ENCODE peak calls at places on chromosomes 6 and 20, in eight cellular contexts. E is fibroblast of lung, G is colonic mucosa, L is left lung, X is A549, Q is uterus, R is MM.1S, Z is SK-N-SH. A is an unnamed sample.
A peak's percentile ranks its signal among the peaks of the same experiment; 100 is the strongest.

GRCh38 chr20:3173582-3174441 is 463 bp upstream of the LZTS3 start:
- DNase-seq in L (peak; percentile 91), Q (peak; percentile 86), R (peak; percentile 80), G (peak; percentile 91), X (peak; percentile 92), E (peak; percentile 67), Z (peak; percentile 99), A (peak; percentile 40)

GRCh38 chr6:39804666-39805065 is 12.5 kb downstream of the DAAM2 start:
- DNase-seq in L (no peak), G (no peak), X (no peak), E (peak; percentile 92), Z (no peak), Q (no peak), R (peak; percentile 40), A (no peak)

GRCh38 chr20:8398289-8399051 is 266.4 kb downstream of the PLCB1 start:
- DNase-seq in X (no peak), E (no peak), G (no peak), Q (no peak), L (no peak), Z (no peak), R (no peak), A (no peak)

GRCh38 chr6:132063738-132064137 is 112.6 kb upstream of the CCN2 start:
- DNase-seq in R (no peak), X (peak; percentile 17), G (no peak), Q (peak; percentile 31), Z (no peak), E (peak; percentile 95), L (no peak), A (peak; percentile 17)

GRCh38 chr6:129954749-129955431 is 63.5 kb upstream of the L3MBTL3 start:
- DNase-seq in X (no peak), Q (no peak), L (no peak), G (no peak), E (no peak), R (no peak), Z (no peak), A (no peak)

GRCh38 chr20:58956078-58956477 is 25.0 kb upstream of the NELFCD start:
- DNase-seq in E (no peak), Z (no peak), X (no peak), Q (no peak), L (no peak), G (no peak), R (no peak), A (no peak)

GRCh38 chr6:81985191-81985590 is 232.7 kb upstream of the TENT5A start:
- DNase-seq in L (no peak), G (no peak), X (no peak), Z (no peak), E (no peak), R (no peak), Q (no peak), A (no peak)

GRCh38 chr6:90021701-90022100 is 127.4 kb downstream of the GJA10 start:
- DNase-seq in G (no peak), Z (no peak), X (no peak), R (no peak), Q (no peak), L (no peak), E (no peak), A (no peak)

GRCh38 chr6:134632034-134632433 is 314.1 kb upstream of the SGK1 start:
- DNase-seq in Q (no peak), G (no peak), Z (no peak), R (no peak), L (no peak), X (no peak), E (no peak), A (no peak)

GRCh38 chr6:134628154-134628553 is 310.2 kb upstream of the SGK1 start:
- DNase-seq in R (no peak), X (no peak), E (no peak), Z (no peak), L (no peak), Q (no peak), G (no peak), A (no peak)

GRCh38 chr6:134631398-134631924 is 313.5 kb upstream of the SGK1 start:
- DNase-seq in R (no peak), Z (no peak), X (no peak), Q (no peak), G (no peak), L (no peak), E (no peak), A (no peak)

GRCh38 chr6:134627707-134628106 is 309.8 kb upstream of the SGK1 start:
- DNase-seq in G (no peak), Z (no peak), L (no peak), E (no peak), Q (no peak), R (no peak), X (no peak), A (no peak)

DNA sequence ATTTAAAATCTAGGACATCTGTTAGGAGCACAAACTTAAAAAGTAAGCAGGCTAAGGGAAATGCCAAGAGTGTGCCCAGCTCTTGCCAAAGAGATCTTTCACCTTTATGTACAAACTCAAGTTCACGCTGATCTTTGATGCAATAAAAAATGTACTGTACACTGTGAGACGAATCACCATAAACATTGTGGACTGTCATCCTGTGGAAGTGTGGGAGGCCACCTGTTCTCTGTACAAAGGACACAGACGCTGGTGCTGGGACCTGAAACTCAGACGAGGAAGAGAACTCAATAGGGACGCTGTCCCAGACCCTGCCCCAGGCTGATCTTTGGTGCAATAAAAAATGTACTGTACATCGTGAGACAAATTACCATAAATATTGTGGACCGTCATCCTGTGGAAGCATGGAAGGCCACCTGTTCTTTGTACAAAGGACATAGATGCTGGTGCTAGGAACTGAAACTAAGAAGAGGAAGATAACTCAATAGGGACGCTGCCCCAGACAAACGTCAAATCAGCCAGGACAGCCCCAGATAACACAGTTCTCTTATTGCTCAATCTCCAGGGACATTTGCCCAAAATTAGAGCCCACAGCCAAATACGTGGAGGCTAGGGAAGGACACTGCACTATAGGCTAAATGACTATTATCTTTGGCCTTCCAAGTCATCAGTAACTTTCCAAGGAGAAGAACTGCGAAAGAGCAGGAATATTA is 312.7 kb upstream of the SGK1 start:
- DNase-seq in L (no peak), Q (no peak), G (peak; percentile 44), X (no peak), E (no peak), R (peak; percentile 50), Z (peak; percentile 20), A (no peak)
- H3K4me3 ChIP-seq in L (no peak overlapping the region), Q (no peak overlapping the region), G (no peak overlapping the region), X (no peak overlapping the region), E (no peak overlapping the region), R (peak overlapping the region; percentile 19), Z (no peak overlapping the region), A (no peak overlapping the region)

GRCh38 chr6:163438298-163438939 is 23.9 kb downstream of the QKI start:
- DNase-seq in Z (no peak), X (no peak), R (no peak), E (peak; percentile 44), L (no peak), Q (no peak), G (no peak), A (no peak)

GRCh38 chr6:163446529-163446928 is 32.0 kb downstream of the QKI start:
- DNase-seq in X (no peak), G (no peak), R (no peak), L (no peak), Z (no peak), Q (no peak), E (no peak), A (no peak)

GRCh38 chr6:163443985-163444553 is 29.6 kb downstream of the QKI start:
- DNase-seq in Q (no peak), R (no peak), E (no peak), Z (peak; percentile 17), G (no peak), L (no peak), X (peak; percentile 15), A (no peak)

GRCh38 chr6:163438940-163439335 is 24.4 kb downstream of the QKI start:
- DNase-seq in X (no peak), G (no peak), L (no peak), Q (peak; percentile 27), Z (peak; percentile 48), R (peak; percentile 75), E (peak; percentile 44), A (no peak)

DNA sequence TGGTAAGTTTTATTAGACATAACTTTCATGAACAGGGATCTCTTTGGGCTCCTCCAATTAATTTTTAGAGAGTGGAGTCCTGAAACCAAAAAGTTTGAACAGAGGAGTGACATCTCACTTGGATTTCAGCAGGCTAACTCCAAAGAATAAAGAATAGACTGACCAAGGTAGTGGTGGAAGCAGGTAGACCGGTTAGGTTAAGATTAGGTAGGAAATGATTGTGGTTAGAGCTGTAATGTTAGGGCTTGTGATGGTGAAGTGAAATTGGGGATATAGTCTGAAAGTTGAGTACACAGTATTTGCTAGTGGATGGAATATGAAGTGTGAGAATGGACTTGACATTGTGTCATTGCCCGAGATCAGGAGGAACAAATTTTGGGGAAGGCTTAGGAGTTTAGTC is 27.8 kb downstream of the QKI start:
- DNase-seq in Q (no peak), Z (no peak), R (no peak), X (no peak), G (no peak), L (no peak), E (no peak), A (no peak)
- H3K4me1 ChIP-seq in Q (no peaks in the 10 kb centered on the region), Z (peaks cover 2% of the 10 kb centered on the region), R (peaks cover 7% of the 10 kb centered on the region), X (peaks cover 26% of the 10 kb centered on the region), G (no peaks in the 10 kb centered on the region), L (peaks cover 18% of the 10 kb centered on the region), E (peaks cover 2% of the 10 kb centered on the region), A (peaks cover 47% of the 10 kb centered on the region)

GRCh38 chr6:159461266-159461665 is 231.8 kb downstream of the SOD2 start:
- DNase-seq in Z (no peak), E (peak; percentile 27), G (no peak), Q (no peak), X (no peak), R (no peak), L (no peak), A (no peak)

GRCh38 chr6:159460476-159460875 is 232.6 kb downstream of the SOD2 start:
- DNase-seq in R (no peak), Q (no peak), Z (no peak), L (no peak), E (no peak), X (no peak), G (no peak), A (no peak)

GRCh38 chr6:159451051-159451450 is 242.0 kb downstream of the SOD2 start:
- DNase-seq in Q (no peak), G (no peak), X (no peak), E (peak; percentile 54), L (no peak), R (no peak), Z (no peak), A (no peak)

GRCh38 chr6:159456349-159456748 is 236.7 kb downstream of the SOD2 start:
- DNase-seq in E (no peak), R (no peak), X (no peak), L (no peak), G (no peak), Q (no peak), Z (no peak), A (no peak)

DNA sequence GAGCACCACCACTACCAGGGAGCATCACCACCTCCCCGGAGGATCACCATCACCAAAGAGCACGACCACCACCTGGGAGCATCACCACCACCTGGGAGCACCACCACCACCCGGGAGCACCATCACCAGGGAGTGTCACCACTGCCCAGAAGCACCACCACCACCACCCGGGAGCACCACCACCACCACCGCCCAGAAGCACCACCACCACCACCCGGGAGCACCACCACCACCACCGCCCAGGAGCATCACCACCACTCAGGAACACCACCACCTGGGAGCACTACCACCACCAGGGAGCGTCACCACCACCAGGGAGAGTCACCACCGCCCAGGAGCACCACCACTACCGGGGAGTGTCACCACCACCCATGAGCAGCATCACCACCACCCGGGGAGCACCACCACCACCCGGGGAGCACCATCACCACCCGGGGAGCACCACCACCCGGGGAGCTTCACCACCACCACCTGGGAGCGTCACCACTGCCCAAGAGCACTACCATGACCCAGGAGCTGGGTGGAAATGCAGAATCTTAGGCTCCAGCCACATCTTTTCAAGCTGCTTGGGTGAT is 237.3 kb downstream of the SOD2 start:
- DNase-seq in Z (no peak), Q (no peak), R (no peak), L (no peak), X (no peak), E (no peak), G (no peak), A (no peak)
- H3K4me3 ChIP-seq in Z (no peak overlapping the region), Q (no peak overlapping the region), R (no peak overlapping the region), L (no peak overlapping the region), X (no peak overlapping the region), E (no peak overlapping the region), G (no peak overlapping the region), A (no peak overlapping the region)

GRCh38 chr20:62363920-62364851 is 2.9 kb downstream of the LAMA5 start:
- DNase-seq in Z (no peak), E (peak; percentile 34), Q (peak; percentile 44), L (peak; percentile 30), G (no peak), R (no peak), X (no peak), A (no peak)

GRCh38 chr20:62361799-62362589 is 5.1 kb downstream of the LAMA5 start:
- DNase-seq in Z (no peak), Q (peak; percentile 20), G (no peak), R (no peak), X (no peak), E (no peak), L (peak; percentile 83), A (no peak)

GRCh38 chr20:62362991-62363919 is 3.9 kb downstream of the LAMA5 start:
- DNase-seq in X (no peak), Q (peak; percentile 28), Z (peak; percentile 60), R (no peak), L (peak; percentile 32), G (no peak), E (no peak), A (no peak)

GRCh38 chr20:62360854-62361798 is 6.0 kb downstream of the LAMA5 start:
- DNase-seq in L (peak; percentile 76), R (no peak), Q (peak; percentile 34), G (peak; percentile 65), Z (no peak), X (no peak), E (no peak), A (no peak)

DNA sequence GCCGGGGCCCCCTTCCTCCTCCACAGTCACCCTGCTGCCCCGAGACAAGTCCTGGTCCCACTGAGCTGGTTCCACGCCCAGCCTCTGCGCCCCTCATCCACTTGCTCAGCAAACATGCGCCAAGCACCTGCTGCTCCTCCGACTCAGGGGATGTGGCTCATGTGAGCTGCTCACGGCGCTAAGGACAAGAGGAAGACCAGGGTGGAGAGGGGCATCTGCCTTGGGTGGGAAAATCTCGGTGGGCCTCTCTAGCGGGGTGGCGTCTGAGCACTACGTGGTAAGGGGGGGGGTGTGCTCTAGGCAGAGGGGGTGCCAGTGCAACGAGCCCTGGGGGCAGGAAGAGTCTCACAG is 4.5 kb downstream of the LAMA5 start:
- DNase-seq in Q (no peak), L (peak; percentile 33), X (no peak), G (no peak), R (no peak), Z (no peak), E (no peak), A (no peak)
- H3K4me1 ChIP-seq in Q (peaks cover 24% of the 10 kb centered on the region), L (peaks cover 30% of the 10 kb centered on the region), X (peaks cover 66% of the 10 kb centered on the region), G (peaks cover 8% of the 10 kb centered on the region), R (peaks cover 5% of the 10 kb centered on the region), Z (peaks cover 74% of the 10 kb centered on the region), E (peaks cover 17% of the 10 kb centered on the region), A (peaks cover 60% of the 10 kb centered on the region)